ENCODE peak calls at places on chromosome 16, in four cellular contexts. S, I, L and F are unnamed samples.

GRCh38 chr16:88063201-88063773 is 112.1 kb downstream of the BANP start:
- DNase-seq in S (no peak), I (peak; percentile 84), L (no peak), F (peak; percentile 82)

GRCh38 chr16:49262501-49262900 is 19.1 kb downstream of the CBLN1 start:
- DNase-seq in S (no peak), I (no peak), L (no peak), F (no peak)

GRCh38 chr16:50436271-50436670 is 67.5 kb upstream of the BRD7 start:
- DNase-seq in S (no peak), I (no peak), L (no peak), F (no peak)

GRCh38 chr16:4519274-4520058 is 19.1 kb downstream of the CDIP1 start:
- DNase-seq in S (no peak), I (no peak), L (no peak), F (no peak)

GRCh38 chr16:24609417-24609739 is 70.0 kb downstream of the RBBP6 start:
- DNase-seq in S (no peak), I (no peak), L (no peak), F (no peak)

GRCh38 chr16:7408700-7409340 is 76.2 kb downstream of the RBFOX1 start:
- DNase-seq in S (no peak), I (no peak), L (no peak), F (no peak)

GRCh38 chr16:60123387-60124023 is 1389.4 kb upstream of the GOT2 start:
- DNase-seq in S (no peak), I (peak; percentile 18), L (peak; percentile 50), F (no peak)

GRCh38 chr16:85175724-85176233 is 63.5 kb upstream of the CIBAR2 start:
- DNase-seq in S (no peak), I (no peak), L (no peak), F (no peak)

GRCh38 chr16:31267332-31268032 is 7.7 kb downstream of the ITGAM start:
- DNase-seq in S (no peak), I (peak; percentile 35), L (peak; percentile 51), F (no peak)

GRCh38 chr16:14564323-14564722 is 65.7 kb downstream of the PARN start:
- DNase-seq in S (no peak), I (no peak), L (peak; percentile 79), F (no peak)

GRCh38 chr16:53692146-53692545 is 11.5 kb downstream of the RPGRIP1L start:
- DNase-seq in S (no peak), I (no peak), L (no peak), F (peak; percentile 49)

GRCh38 chr16:11871193-11871592 is 19.9 kb upstream of the RSL1D1 start:
- DNase-seq in S (no peak), I (peak; percentile 42), L (no peak), F (peak; percentile 39)

GRCh38 chr16:53341787-53342186 is 92.5 kb upstream of the RBL2 start:
- DNase-seq in S (no peak), I (no peak), L (no peak), F (no peak)

GRCh38 chr16:47016700-47017133 is 43.2 kb upstream of the DNAJA2 start:
- DNase-seq in S (no peak), I (no peak), L (no peak), F (peak; percentile 36)

GRCh38 chr16:52912565-52913173 is 140.0 kb downstream of the CHD9NB start:
- DNase-seq in S (peak; percentile 33), I (peak; percentile 41), L (peak; percentile 43), F (peak; percentile 65)

GRCh38 chr16:48126801-48127644 is 28.8 kb downstream of the ABCC12 start:
- DNase-seq in S (no peak), I (peak; percentile 99), L (peak; percentile 80), F (peak; percentile 5)

GRCh38 chr16:74448990-74449389 is 27.7 kb upstream of the CLEC18B start:
- DNase-seq in S (peak; percentile 37), I (peak; percentile 95), L (peak; percentile 81), F (no peak)

GRCh38 chr16:67345401-67345800 is 18.8 kb downstream of the LRRC36 start:
- DNase-seq in S (no peak), I (no peak), L (no peak), F (no peak)

GRCh38 chr16:80614908-80615696 is 74.3 kb downstream of the DYNLRB2 start:
- DNase-seq in S (no peak), I (peak; percentile 99), L (peak; percentile 43), F (no peak)

GRCh38 chr16:29141586-29142324 is 156.9 kb downstream of the LAT start:
- DNase-seq in S (no peak), I (no peak), L (no peak), F (no peak)

GRCh38 chr16:11431915-11432465 is 86.7 kb downstream of the RMI2 start:
- DNase-seq in S (no peak), I (no peak), L (no peak), F (no peak)

GRCh38 chr16:60166111-60166510 is 1432.0 kb upstream of the GOT2 start:
- DNase-seq in S (no peak), I (no peak), L (peak; percentile 45), F (no peak)

GRCh38 chr16:84295203-84295850 is 649 bp downstream of the WFDC1 start:
- DNase-seq in S (no peak), I (no peak), L (no peak), F (no peak)

GRCh38 chr16:8966781-8967436 is 3.2 kb upstream of the USP7 start:
- DNase-seq in S (no peak), I (no peak), L (no peak), F (no peak)

GRCh38 chr16:1506494-1507213 is 13.5 kb downstream of the TELO2 start:
- DNase-seq in S (no peak), I (no peak), L (no peak), F (no peak)

GRCh38 chr16:7321661-7322060 is 11.0 kb upstream of the RBFOX1 start:
- DNase-seq in S (no peak), I (no peak), L (no peak), F (no peak)

GRCh38 chr16:71609066-71609465 is 16.9 kb upstream of the MARVELD3 start:
- DNase-seq in S (no peak), I (no peak), L (no peak), F (no peak)

GRCh38 chr16:79165541-79165940 is 435.0 kb downstream of the MAF start:
- DNase-seq in S (no peak), I (no peak), L (no peak), F (no peak)

GRCh38 chr16:4115941-4116327 is 308 bp downstream of the ADCY9 start:
- DNase-seq in S (no peak), I (no peak), L (no peak), F (no peak)

GRCh38 chr16:49439050-49439449 is 65.4 kb downstream of the C16orf78 start:
- DNase-seq in S (no peak), I (no peak), L (no peak), F (no peak)

GRCh38 chr16:7861891-7862585 is 529.4 kb downstream of the RBFOX1 start:
- DNase-seq in S (no peak), I (no peak), L (no peak), F (no peak)

GRCh38 chr16:47904691-47905090 is 251.1 kb downstream of the ABCC12 start:
- DNase-seq in S (no peak), I (no peak), L (no peak), F (no peak)

GRCh38 chr16:2915196-2915929 is 3.6 kb downstream of the FLYWCH1 start:
- DNase-seq in S (no peak), I (no peak), L (no peak), F (no peak)

GRCh38 chr16:48308535-48308934 is 61.2 kb upstream of the ABCC11 start:
- DNase-seq in S (no peak), I (no peak), L (no peak), F (no peak)

DNA sequence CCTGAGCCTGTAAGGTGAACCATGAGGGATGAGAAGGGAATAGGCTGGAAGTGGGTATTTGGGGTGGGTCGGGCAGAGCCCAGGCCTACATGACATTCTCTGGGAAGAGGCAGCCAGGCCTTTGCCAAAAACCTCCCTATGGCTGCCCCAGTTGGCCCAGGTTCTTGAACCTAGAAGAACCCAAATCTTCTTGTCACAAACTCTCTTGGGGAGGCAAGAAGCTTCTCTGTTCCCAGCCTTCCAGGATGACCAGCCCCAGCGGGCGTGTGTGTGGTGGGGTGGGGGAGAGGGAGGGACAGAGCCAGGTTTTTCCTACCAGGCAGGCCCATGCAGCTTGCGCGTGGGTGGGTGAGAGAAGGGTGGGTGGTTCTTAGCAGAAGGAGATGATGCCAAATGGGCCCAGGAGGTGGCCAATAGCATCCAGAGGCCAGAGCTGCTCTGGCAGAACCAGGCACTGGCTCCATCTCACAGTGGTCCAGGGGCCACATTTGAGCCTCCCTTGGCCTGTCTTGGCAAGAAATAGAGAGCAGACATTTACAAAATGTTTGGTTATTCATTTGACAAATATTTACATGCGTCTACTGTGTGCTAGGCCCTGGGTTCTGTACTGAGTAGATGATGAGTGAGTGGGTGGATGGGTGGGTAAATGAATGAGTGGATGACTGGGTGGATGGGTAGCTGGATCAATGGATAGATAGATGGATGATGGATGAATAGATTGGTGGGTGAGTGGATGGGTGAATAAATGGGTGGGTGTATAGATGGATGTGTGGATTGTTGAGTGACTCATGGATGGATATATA is 44.3 kb upstream of the PLCG2 start:
- DNase-seq in S (no peak), I (no peak), L (no peak), F (no peak)
- H3K4me3 ChIP-seq in S (no peak overlapping the region), I (no peak overlapping the region), L (no peak overlapping the region), F (no peak overlapping the region)

GRCh38 chr16:23570992-23571632 is 13.6 kb downstream of the UBFD1 start:
- DNase-seq in S (no peak), I (no peak), L (no peak), F (no peak)

GRCh38 chr16:23572394-23572793 is 14.9 kb downstream of the UBFD1 start:
- DNase-seq in S (no peak), I (no peak), L (no peak), F (no peak)

GRCh38 chr16:23575834-23576233 is 18.3 kb downstream of the UBFD1 start:
- DNase-seq in S (no peak), I (no peak), L (no peak), F (no peak)

GRCh38 chr16:23573822-23574221 is 16.3 kb downstream of the UBFD1 start:
- DNase-seq in S (no peak), I (no peak), L (no peak), F (no peak)

GRCh38 chr16:23571895-23572294 is 14.4 kb downstream of the UBFD1 start:
- DNase-seq in S (no peak), I (no peak), L (no peak), F (no peak)
- H3K27ac ChIP-seq in S (no peak overlapping the region), I (no peak overlapping the region), L (no peak overlapping the region), F (no peak overlapping the region)

GRCh38 chr16:86923656-86924055 is 345.3 kb downstream of the FOXL1 start:
- DNase-seq in S (no peak), I (no peak), L (no peak), F (no peak)
- H3K9me3 ChIP-seq in S (peaks cover 3% of the 10 kb centered on the region), I (no peaks in the 10 kb centered on the region), L (no peaks in the 10 kb centered on the region), F (no peaks in the 10 kb centered on the region)

DNA sequence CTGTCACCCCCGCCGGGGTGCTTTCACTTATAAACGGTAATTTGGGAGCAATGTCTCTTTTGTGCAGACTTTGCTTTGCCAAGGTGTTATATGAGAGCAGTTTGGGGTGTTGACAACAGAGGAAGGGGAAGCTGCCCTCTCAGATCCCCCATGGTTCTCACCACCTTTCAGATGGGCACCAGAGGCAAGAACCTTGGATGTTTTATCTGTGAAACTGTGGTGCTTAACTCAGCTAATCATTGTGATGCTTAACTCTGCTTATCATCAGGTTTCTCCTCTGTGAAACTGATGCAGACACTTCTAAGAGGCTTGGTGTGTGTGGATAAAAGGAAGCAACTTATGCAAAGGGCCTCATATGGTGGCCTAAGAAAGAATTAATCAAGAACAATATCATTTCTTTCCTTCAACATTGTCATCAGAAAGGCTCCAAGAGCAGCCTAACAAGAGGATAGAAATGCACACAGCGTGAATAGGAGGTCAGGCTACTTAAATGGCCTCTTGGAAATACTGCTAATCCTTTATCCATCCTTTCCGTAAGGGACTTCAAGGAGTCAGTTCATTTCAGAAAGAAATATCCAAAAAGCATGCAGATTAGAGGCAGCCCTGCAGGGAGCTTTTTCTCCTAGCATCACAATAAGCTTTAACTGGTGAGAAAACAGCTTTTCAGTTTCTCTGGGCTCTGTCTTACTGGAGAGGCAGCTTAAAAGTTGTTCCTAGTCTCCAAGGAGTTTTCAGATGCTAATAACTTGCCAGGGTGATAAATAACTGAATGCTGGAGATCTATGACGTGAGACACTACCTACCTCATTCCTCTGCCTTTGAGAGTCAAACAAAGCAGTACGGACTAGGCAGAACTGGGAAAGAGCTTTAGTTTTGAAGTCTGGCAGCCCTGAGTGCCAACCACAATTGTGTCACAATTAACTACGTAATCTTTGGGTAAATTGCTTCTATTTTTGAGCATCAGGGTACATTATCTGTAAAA is 55.0 kb upstream of the CLEC3A start:
- DNase-seq in S (no peak), I (no peak), L (no peak), F (no peak)
- H3K4me3 ChIP-seq in S (no peak overlapping the region), I (no peak overlapping the region), L (no peak overlapping the region), F (no peak overlapping the region)